ENCODE peak calls at places on chromosomes 7 and 10, in eight cellular contexts. Y is HCT116, M is Panc1, T is upper lobe of left lung, I is HepG2, X is GM12878, K is GM23338, D is K562. W is an unnamed sample.

GRCh38 chr7:106915873-106916272 is 50.8 kb downstream of the PIK3CG start:
- ATAC-seq in Y (no peak), M (no peak), T (no peak), I (no peak), X (peak), K (no peak), D (no peak), W (no peak)

GRCh38 chr10:132685921-132686680 is 99.8 kb downstream of the NKX6-2 start:
- ATAC-seq in Y (no peak), M (no peak), T (peak), I (no peak), X (no peak), K (no peak), D (no peak), W (no peak)

GRCh38 chr7:89757910-89758309 is 396.4 kb upstream of the STEAP1 start:
- ATAC-seq in Y (no peak), M (no peak), T (no peak), I (no peak), X (no peak), K (no peak), D (no peak), W (no peak)

GRCh38 chr7:68420342-68420750 is 1177.9 kb upstream of the AUTS2 start:
- ATAC-seq in Y (no peak), M (no peak), T (peak), I (no peak), X (no peak), K (no peak), D (no peak), W (peak)

GRCh38 chr10:47285381-47286115 is 14.4 kb upstream of the GDF10 start:
- ATAC-seq in Y (peak), M (peak), T (no peak), I (peak), X (no peak), K (no peak), D (peak), W (no peak)

GRCh38 chr10:121792198-121792597 is 135.6 kb downstream of the ATE1 start:
- ATAC-seq in Y (no peak), M (peak), T (no peak), I (no peak), X (no peak), K (no peak), D (peak), W (no peak)

GRCh38 chr7:79876769-79877362 is 257.8 kb upstream of the GNAI1 start:
- ATAC-seq in Y (no peak), M (no peak), T (no peak), I (no peak), X (no peak), K (no peak), D (no peak), W (no peak)

GRCh38 chr10:72061930-72062329 is 26.4 kb downstream of the SPOCK2 start:
- ATAC-seq in Y (no peak), M (peak), T (no peak), I (no peak), X (no peak), K (no peak), D (no peak), W (no peak)

GRCh38 chr10:80068270-80068669 is 10.2 kb upstream of the TMEM254 start:
- ATAC-seq in Y (no peak), M (no peak), T (no peak), I (no peak), X (no peak), K (no peak), D (no peak), W (no peak)

GRCh38 chr10:92747600-92747999 is 57.8 kb downstream of the HHEX start:
- ATAC-seq in Y (no peak), M (no peak), T (no peak), I (peak), X (peak), K (no peak), D (peak), W (no peak)

GRCh38 chr7:107286751-107287621 is 118.2 kb downstream of the HBP1 start:
- ATAC-seq in Y (no peak), M (no peak), T (no peak), I (no peak), X (no peak), K (no peak), D (no peak), W (peak)

GRCh38 chr7:106062006-106062405 is 50.1 kb downstream of the SYPL1 start:
- ATAC-seq in Y (no peak), M (peak), T (no peak), I (peak), X (peak), K (no peak), D (no peak), W (no peak)

GRCh38 chr10:43075612-43076003 is 1.3 kb upstream of the RET start:
- ATAC-seq in Y (peak), M (peak), T (no peak), I (peak), X (peak), K (peak), D (peak), W (no peak)

GRCh38 chr7:91832493-91833045 is 47.9 kb downstream of the MTERF1 start:
- ATAC-seq in Y (no peak), M (no peak), T (no peak), I (no peak), X (no peak), K (no peak), D (no peak), W (no peak)

GRCh38 chr10:122688293-122688989 is 11.2 kb downstream of the C10orf120 start:
- ATAC-seq in Y (peak), M (no peak), T (peak), I (no peak), X (no peak), K (no peak), D (no peak), W (peak)

GRCh38 chr10:75033399-75034130 is 77.9 kb upstream of the SAMD8 start:
- ATAC-seq in Y (no peak), M (peak), T (no peak), I (no peak), X (no peak), K (peak), D (peak), W (peak)

GRCh38 chr7:19928247-19928646 is 154.8 kb upstream of the TMEM196 start:
- ATAC-seq in Y (no peak), M (no peak), T (no peak), I (no peak), X (peak), K (no peak), D (no peak), W (no peak)

GRCh38 chr10:51832652-51833383 is 133.4 kb upstream of the CSTF2T start:
- ATAC-seq in Y (peak), M (peak), T (no peak), I (no peak), X (peak), K (no peak), D (no peak), W (no peak)

GRCh38 chr10:125038637-125039036 is 96.7 kb downstream of the ZRANB1 start:
- ATAC-seq in Y (peak), M (peak), T (peak), I (peak), X (peak), K (peak), D (no peak), W (peak)

GRCh38 chr10:53664620-53665019 is 892.0 kb upstream of the MBL2 start:
- ATAC-seq in Y (no peak), M (no peak), T (no peak), I (no peak), X (no peak), K (no peak), D (no peak), W (no peak)

GRCh38 chr7:64559206-64559605 is 3.7 kb downstream of the ZNF680 start:
- ATAC-seq in Y (no peak), M (no peak), T (no peak), I (no peak), X (no peak), K (no peak), D (peak), W (no peak)

GRCh38 chr7:150754950-150755349 is 17.7 kb downstream of the GIMAP5 start:
- ATAC-seq in Y (no peak), M (no peak), T (no peak), I (no peak), X (no peak), K (no peak), D (no peak), W (no peak)

GRCh38 chr7:141512597-141512996 is 38.6 kb upstream of the AGK start:
- ATAC-seq in Y (no peak), M (no peak), T (no peak), I (no peak), X (no peak), K (no peak), D (no peak), W (no peak)

GRCh38 chr10:121036431-121036830 is 185.3 kb downstream of the WDR11 start:
- ATAC-seq in Y (no peak), M (no peak), T (no peak), I (no peak), X (no peak), K (peak), D (no peak), W (no peak)

GRCh38 chr10:59175538-59176240 is 754 bp upstream of the PHYHIPL start:
- ATAC-seq in Y (no peak), M (no peak), T (peak), I (peak), X (no peak), K (peak), D (no peak), W (no peak)
- H3K4me3 ChIP-seq in Y (no peak), M (peak), T (peak), I (peak), X (no peak), K (peak), D (no peak), W (peak)

GRCh38 chr7:103425177-103425576 is 20.8 kb downstream of the SLC26A5 start:
- ATAC-seq in Y (peak), M (no peak), T (no peak), I (no peak), X (no peak), K (no peak), D (peak), W (no peak)
- TF ChIP-seq CTCF in Y (no peak), M (peak), T (no peak), I (no peak), X (no peak), K (peak), D (peak), W (no peak)

GRCh38 chr7:128410092-128410665 is 397 bp upstream of the IMPDH1 start:
- ATAC-seq in Y (peak), M (peak), T (peak), I (peak), X (peak), K (peak), D (peak), W (peak)
- TF ChIP-seq POLR2AphosphoS5 in Y (peak), M (no peak), T (peak), I (no peak), X (no peak), K (peak), D (no peak), W (peak)

GRCh38 chr10:84176351-84176750 is 2.8 kb downstream of the GPR15LG start:
- ATAC-seq in Y (no peak), M (no peak), T (no peak), I (no peak), X (no peak), K (no peak), D (no peak), W (no peak)

GRCh38 chr10:84176836-84177474 is 3.4 kb downstream of the GPR15LG start:
- ATAC-seq in Y (no peak), M (peak), T (peak), I (peak), X (no peak), K (no peak), D (peak), W (peak)

GRCh38 chr10:84178387-84178697 is 4.7 kb downstream of the GPR15LG start:
- ATAC-seq in Y (no peak), M (no peak), T (no peak), I (no peak), X (no peak), K (no peak), D (no peak), W (no peak)

GRCh38 chr10:84179059-84179710 is 5.6 kb downstream of the GPR15LG start:
- ATAC-seq in Y (no peak), M (peak), T (no peak), I (no peak), X (peak), K (no peak), D (no peak), W (no peak)

DNA sequence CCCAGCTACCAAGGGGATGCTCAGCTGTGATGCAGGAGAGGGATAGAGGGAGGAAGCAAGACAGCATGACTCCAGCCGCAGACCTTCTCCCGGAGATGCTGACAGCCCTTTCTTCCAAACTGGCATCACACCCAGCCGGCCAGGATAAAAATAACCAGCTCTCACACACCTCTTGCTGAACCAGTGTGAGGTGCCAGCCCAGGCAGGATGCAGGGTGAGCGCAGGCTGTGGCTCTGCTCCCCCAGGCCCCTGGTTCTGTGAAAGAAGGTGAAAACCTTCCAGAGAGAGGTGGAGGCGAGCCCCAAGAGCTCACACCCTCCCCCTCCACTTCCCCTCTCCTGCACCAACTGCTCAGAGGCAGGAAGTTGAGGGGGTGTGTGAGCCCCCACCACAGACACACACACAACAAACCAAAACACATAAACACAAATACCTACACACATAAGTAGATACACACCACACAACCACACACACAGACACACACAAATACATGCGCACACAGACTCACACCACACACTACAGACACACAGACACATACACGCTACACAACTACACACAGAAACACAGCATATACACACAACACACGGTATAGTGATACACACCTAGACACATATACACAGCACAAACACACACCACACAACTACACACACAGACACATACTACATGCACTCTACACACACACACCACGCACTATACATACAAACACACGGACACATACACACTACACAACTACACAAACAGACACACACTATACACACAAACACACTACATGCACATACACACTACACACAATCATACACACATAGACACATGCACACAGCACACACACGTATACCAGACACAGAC is 4.2 kb downstream of the GPR15LG start:
- ATAC-seq in Y (no peak), M (peak), T (peak), I (no peak), X (peak), K (peak), D (peak), W (no peak)
- H3K4me3 ChIP-seq in Y (no peak), M (no peak), T (no peak), I (no peak), X (peak), K (no peak), D (no peak), W (no peak)

GRCh38 chr7:911791-912480 is 35.6 kb downstream of the GET4 start:
- ATAC-seq in Y (no peak), M (no peak), T (no peak), I (no peak), X (no peak), K (no peak), D (no peak), W (no peak)

GRCh38 chr7:915291-916218 is 38.9 kb downstream of the ADAP1 start:
- ATAC-seq in Y (no peak), M (peak), T (no peak), I (peak), X (no peak), K (no peak), D (no peak), W (no peak)

GRCh38 chr7:916291-916941 is 38.1 kb downstream of the ADAP1 start:
- ATAC-seq in Y (no peak), M (no peak), T (no peak), I (no peak), X (no peak), K (no peak), D (no peak), W (peak)

GRCh38 chr7:914521-915194 is 38.3 kb downstream of the GET4 start:
- ATAC-seq in Y (no peak), M (peak), T (no peak), I (no peak), X (no peak), K (no peak), D (peak), W (no peak)

DNA sequence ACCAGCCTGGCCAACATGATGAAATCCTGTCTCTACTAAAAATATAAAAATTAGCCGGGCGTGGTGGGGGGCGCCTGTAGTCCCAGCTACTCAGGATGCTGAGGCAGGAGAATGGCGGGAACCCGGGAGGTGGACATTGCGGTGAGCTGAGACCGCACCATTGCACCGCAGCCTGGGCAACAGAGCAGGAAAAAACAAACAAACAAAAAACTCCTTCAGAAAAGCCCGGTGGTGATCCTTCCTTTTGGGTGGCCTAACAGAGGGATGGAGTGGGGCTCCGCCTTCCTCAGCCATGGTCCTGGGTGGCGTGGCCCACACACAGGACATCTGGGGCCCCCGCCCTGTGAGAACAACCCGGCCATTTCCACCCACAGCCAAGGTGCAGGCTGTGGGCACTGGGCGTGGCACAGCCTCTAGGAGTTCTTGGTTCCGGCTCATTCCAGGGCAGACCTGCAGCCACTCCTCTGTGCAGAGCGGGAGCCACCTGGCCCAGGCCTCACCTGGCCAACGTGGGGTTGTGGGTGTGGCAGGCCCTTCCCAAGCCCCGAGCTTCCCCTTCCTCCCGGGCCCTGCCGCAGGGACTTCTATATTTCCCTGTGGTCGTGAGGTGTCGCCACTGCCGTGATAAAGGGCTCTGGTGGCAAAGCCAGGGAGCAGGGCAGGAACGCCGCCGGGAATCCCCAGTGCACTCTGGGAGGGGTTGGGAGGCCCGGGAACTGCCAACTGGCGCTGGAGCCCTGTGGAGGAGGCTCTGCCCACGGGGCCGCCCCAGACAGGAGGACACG is 37.6 kb downstream of the GET4 start:
- ATAC-seq in Y (peak), M (peak), T (peak), I (no peak), X (no peak), K (no peak), D (no peak), W (no peak)
- TF ChIP-seq CTCF in Y (no peak), M (no peak), T (no peak), I (no peak), X (no peak), K (no peak), D (no peak), W (no peak)

GRCh38 chr10:67764012-67764822 is 68.2 kb upstream of the CTNNA3 start:
- ATAC-seq in Y (peak), M (peak), T (peak), I (peak), X (peak), K (peak), D (peak), W (peak)
- TF ChIP-seq POLR2AphosphoS5 in Y (no peak), M (peak), T (peak), I (no peak), X (no peak), K (no peak), D (no peak), W (peak)

DNA sequence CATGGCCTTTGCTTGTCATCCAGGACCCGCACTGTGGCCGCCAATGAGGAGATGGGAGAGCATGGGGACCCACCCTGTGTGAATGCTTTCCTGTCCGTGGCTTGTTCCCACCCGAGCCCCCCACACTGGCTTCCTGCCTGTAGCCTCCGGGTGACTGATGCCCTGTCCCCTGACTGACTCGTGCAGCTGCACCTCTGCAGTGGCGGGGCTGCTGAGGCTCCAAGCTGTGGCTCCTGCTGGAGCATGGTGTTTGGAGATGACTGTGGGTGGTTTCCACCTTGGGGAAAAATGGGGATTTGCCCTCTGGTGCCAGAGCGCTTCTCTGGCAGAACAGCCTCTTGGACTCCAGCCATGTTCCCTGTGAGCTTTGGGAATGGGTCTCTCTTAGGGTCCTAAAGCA is 2.1 kb downstream of the CAMK1D start:
- ATAC-seq in Y (no peak), M (no peak), T (no peak), I (no peak), X (peak), K (no peak), D (no peak), W (no peak)
- H3K4me3 ChIP-seq in Y (no peak), M (no peak), T (peak), I (no peak), X (peak), K (peak), D (no peak), W (peak)

DNA sequence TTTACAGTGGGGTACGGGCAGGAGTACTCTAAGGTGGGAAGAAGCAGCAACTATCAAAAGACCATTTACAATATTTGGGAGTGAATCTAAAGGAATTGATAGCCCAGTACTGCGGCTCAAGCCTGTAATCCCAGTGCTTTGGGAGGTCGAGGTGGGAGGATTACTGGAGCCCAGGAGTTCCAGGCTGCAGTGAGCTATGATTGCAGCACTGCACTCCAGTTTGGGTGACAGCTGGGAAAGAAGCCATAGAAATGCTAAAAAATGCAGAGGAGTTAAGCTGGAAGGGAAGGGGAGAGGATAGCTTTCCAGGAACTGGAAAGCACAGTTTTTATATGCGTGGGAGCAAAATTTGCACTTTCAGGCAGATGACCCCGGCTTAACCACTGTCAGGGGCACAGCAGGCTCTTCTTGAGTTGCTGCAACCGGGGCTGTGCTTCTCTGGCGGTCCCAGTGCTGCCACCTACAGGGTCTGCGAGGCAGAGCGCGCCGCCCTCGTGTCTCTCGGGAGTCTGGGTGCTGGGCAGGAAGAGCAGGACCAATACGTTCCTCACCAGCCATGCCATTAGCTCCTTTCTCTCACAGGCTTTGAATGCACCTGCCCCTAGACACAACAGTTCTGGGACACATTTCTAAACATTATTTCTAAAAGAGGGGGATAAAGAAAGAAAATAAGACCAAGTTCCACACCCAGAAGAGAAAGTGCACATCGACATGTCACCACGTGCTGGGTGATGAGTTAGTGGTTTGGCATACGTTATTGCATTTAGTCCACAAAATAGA is 10.1 kb upstream of the BMPER start:
- ATAC-seq in Y (peak), M (peak), T (peak), I (peak), X (peak), K (peak), D (peak), W (peak)
- TF ChIP-seq CTCF in Y (peak), M (peak), T (peak), I (peak), X (peak), K (peak), D (peak), W (peak)